ENCODE peak calls at places on chromosomes 2 and 18, in six cellular contexts. E, C, J, M, O and H are unnamed samples.

GRCh38 chr2:98037206-98037605 is 41.5 kb upstream of the TMEM131 start:
- DNase-seq in O (no peak), J (no peak), E (peak; percentile 13), C (no peak), M (no peak), H (no peak)

GRCh38 chr2:154978244-154978643 is 279.7 kb downstream of the KCNJ3 start:
- DNase-seq in O (no peak), M (no peak), C (no peak), E (no peak), J (no peak), H (no peak)

GRCh38 chr18:37457337-37457736 is 108.3 kb downstream of the CELF4 start:
- DNase-seq in M (no peak), O (no peak), E (no peak), J (no peak), C (no peak), H (no peak)

GRCh38 chr2:29987141-29987540 is 65.8 kb upstream of the ALK start:
- DNase-seq in O (no peak), C (no peak), E (peak; percentile 3), M (no peak), J (no peak), H (no peak)

GRCh38 chr2:160670618-160671017 is 177.0 kb upstream of the RBMS1 start:
- DNase-seq in C (no peak), O (no peak), M (no peak), J (no peak), E (no peak), H (no peak)

GRCh38 chr2:98505311-98505808 is 60.7 kb downstream of the INPP4A start:
- DNase-seq in M (no peak), C (no peak), O (peak; percentile 50), E (no peak), J (no peak), H (no peak)

GRCh38 chr2:120879401-120880295 is 144.0 kb downstream of the GLI2 start:
- DNase-seq in M (no peak), E (no peak), C (no peak), O (no peak), J (peak; percentile 55), H (no peak)

GRCh38 chr2:207394203-207394741 is 135.5 kb upstream of the CREB1 start:
- DNase-seq in J (peak; percentile 53), E (no peak), M (no peak), O (no peak), C (no peak), H (peak; percentile 36)

GRCh38 chr2:155309483-155309882 is 611.0 kb downstream of the KCNJ3 start:
- DNase-seq in M (no peak), C (no peak), E (no peak), O (no peak), J (no peak), H (no peak)

GRCh38 chr2:4295680-4296079 is 592.3 kb downstream of the DCDC2C start:
- DNase-seq in E (no peak), J (no peak), O (no peak), C (no peak), M (no peak), H (no peak)

GRCh38 chr2:9739508-9739907 is 103.8 kb upstream of the TAF1B start:
- DNase-seq in E (no peak), J (no peak), C (peak; percentile 46), O (peak; percentile 36), M (no peak), H (no peak)
- H3K4me3 ChIP-seq in E (no peak overlapping the region), J (no peak overlapping the region), C (no peak overlapping the region), O (peak overlapping the region; percentile 60), M (no peak overlapping the region), H (no peak overlapping the region)

GRCh38 chr18:11655605-11655932 is 33.5 kb upstream of the GNAL start:
- DNase-seq in C (no peak), J (no peak), M (no peak), O (no peak), E (no peak), H (no peak)
- TF ChIP-seq CTCF in C (no peak), J (no peak), M (no peak), O (no peak), E (no peak), H (no peak)

GRCh38 chr18:63137999-63138448 is 181.5 kb downstream of the BCL2 start:
- DNase-seq in E (no peak), J (no peak), M (no peak), C (no peak), O (no peak), H (no peak)
- H3K4me3 ChIP-seq in E (no peak overlapping the region), J (no peak overlapping the region), M (no peak overlapping the region), C (no peak overlapping the region), O (no peak overlapping the region), H (peak overlapping the region; percentile 1)

GRCh38 chr18:64017870-64018269 is 48.0 kb downstream of the SERPINB8 start:
- DNase-seq in M (no peak), C (no peak), E (no peak), J (no peak), O (no peak), H (no peak)
- TF ChIP-seq CTCF in M (no peak), C (no peak), E (peak; percentile 79), J (peak; percentile 52), O (no peak), H (peak; percentile 30)

GRCh38 chr18:10926565-10927194 is 222.7 kb downstream of the PIEZO2 start:
- DNase-seq in E (no peak), J (peak; percentile 78), C (no peak), M (no peak), O (no peak), H (no peak)
- H3K4me3 ChIP-seq in E (no peak overlapping the region), J (no peak overlapping the region), C (no peak overlapping the region), M (no peak overlapping the region), O (peak overlapping the region; percentile 39), H (no peak overlapping the region)

GRCh38 chr2:202883987-202884675 is 12.6 kb upstream of the ICA1L start:
- DNase-seq in E (no peak), M (no peak), J (peak; percentile 60), C (no peak), O (no peak), H (no peak)
- TF ChIP-seq CTCF in E (peak; percentile 37), M (no peak), J (no peak), C (no peak), O (no peak), H (no peak)

GRCh38 chr2:33478968-33479691 is 2.7 kb downstream of the RASGRP3 start:
- DNase-seq in M (no peak), E (no peak), O (no peak), J (no peak), C (no peak), H (no peak)

GRCh38 chr2:33475381-33476099 is 909 bp upstream of the RASGRP3 start:
- DNase-seq in O (peak; percentile 57), J (peak; percentile 81), E (peak; percentile 93), M (peak; percentile 84), C (peak; percentile 82), H (peak; percentile 23)

GRCh38 chr2:33476793-33477190 is 343 bp downstream of the RASGRP3 start:
- DNase-seq in E (no peak), C (no peak), O (no peak), M (no peak), J (no peak), H (no peak)

GRCh38 chr2:33476100-33476792 is at the start of gene RASGRP3:
- DNase-seq in J (peak; percentile 98), O (peak; percentile 88), E (peak; percentile 72), C (peak; percentile 81), M (peak; percentile 77), H (peak; percentile 89)

DNA sequence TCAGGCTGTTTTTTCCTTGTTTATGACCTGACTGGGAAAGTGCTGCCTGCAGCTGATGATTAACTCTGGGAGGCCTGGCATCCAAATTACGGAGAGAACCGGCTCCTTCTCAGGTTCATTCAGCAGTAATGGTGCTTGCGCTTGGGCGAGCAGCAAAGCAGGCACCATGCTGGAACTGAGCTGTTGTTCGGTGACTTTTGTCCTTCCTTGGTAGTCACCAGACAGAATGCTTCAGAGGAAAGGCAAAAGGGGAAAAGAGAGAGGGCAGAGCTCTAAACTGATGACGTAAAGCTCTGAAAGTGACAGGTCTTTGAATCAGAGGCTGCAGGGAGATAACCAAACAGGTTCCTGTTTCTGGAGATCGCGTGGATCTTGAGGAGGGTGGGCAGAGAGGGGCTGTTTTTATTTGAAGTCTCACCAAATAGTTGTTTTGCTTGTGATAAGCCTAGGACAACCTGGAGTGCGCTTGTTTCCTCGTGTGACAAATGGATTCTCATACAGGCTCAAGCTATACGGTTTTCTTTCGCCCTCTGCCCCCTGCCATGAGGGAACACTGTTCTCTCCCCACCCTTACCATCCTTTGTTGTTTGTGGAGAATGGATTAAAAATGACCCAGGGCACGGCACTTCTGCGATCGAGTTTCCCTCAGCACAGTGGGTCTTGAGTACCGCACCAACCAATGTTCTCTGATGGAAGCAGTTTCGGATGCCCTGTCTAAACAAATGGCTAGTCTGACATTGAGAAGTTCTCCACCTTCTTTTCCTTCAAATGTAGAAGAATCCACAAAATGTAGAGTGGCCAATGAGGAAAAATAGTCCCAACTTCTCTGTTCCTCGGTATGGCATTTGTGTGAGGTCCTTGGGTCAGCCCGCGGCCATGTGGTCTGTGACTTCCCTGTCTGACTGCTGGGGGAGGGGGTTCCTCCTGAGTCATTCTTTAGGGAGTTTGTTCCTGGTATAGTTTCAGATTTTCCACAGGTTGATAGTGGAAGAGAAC is 1.3 kb downstream of the RASGRP3 start:
- DNase-seq in O (peak; percentile 60), E (no peak), M (no peak), C (peak; percentile 43), J (no peak), H (no peak)
- H3K4me3 ChIP-seq in O (no peak overlapping the region), E (no peak overlapping the region), M (no peak overlapping the region), C (no peak overlapping the region), J (no peak overlapping the region), H (no peak overlapping the region)